ENCODE peak calls at places on chromosomes 12 and 14, in nine cellular contexts. K is adrenal gland; S is IMR-90; L is A549; B is CD4-positive, alpha-beta memory T cell; M is ovary; J is heart right ventricle; U is cardiac muscle cell; D is body of pancreas. I is an unnamed sample.
A peak's percentile ranks its signal among the peaks of the same experiment; 100 is the strongest.

GRCh38 chr12:65536876-65537661 is 258.6 kb downstream of the MSRB3 start:
- DNase-seq in S (peak; percentile 100), M (no peak), K (no peak), J (no peak), L (peak; percentile 57), B (no peak), U (peak; percentile 99), D (no peak), I (peak; percentile 91)

GRCh38 chr12:21677622-21678277 is 20.1 kb upstream of the LDHB start:
- DNase-seq in U (no peak), K (no peak), B (peak; percentile 45), L (no peak), S (peak; percentile 53), M (no peak), D (no peak), J (no peak), I (no peak)

GRCh38 chr12:129532707-129533499 is 370.9 kb downstream of the TMEM132D start:
- DNase-seq in D (no peak), B (no peak), K (no peak), S (no peak), J (no peak), U (no peak), L (no peak), M (no peak), I (no peak)

GRCh38 chr12:124295431-124296058 is 652 bp downstream of the RFLNA start:
- DNase-seq in D (no peak), J (no peak), B (no peak), L (no peak), U (no peak), M (no peak), K (no peak), S (no peak), I (no peak)

GRCh38 chr12:32455607-32456063 is 56.3 kb downstream of the FGD4 start:
- DNase-seq in D (no peak), S (peak; percentile 82), U (peak; percentile 86), J (no peak), L (peak; percentile 66), M (no peak), K (peak; percentile 40), B (peak; percentile 28), I (peak; percentile 80)

GRCh38 chr12:101027816-101028215 is 182.2 kb downstream of the SLC5A8 start:
- DNase-seq in K (no peak), J (no peak), U (no peak), L (no peak), D (no peak), S (no peak), B (no peak), M (no peak), I (peak; percentile 81)

GRCh38 chr14:95318870-95319311 is 817 bp downstream of the CLMN start:
- DNase-seq in K (no peak), M (no peak), S (no peak), L (no peak), U (no peak), J (no peak), D (no peak), B (peak; percentile 1), I (no peak)

GRCh38 chr12:110743571-110744093 is 941 bp upstream of the PPP1CC start:
- DNase-seq in S (no peak), D (peak; percentile 45), K (peak; percentile 44), U (peak; percentile 56), M (peak; percentile 45), L (no peak), B (no peak), J (peak; percentile 32), I (peak; percentile 38)

GRCh38 chr12:26499979-26500640 is 304.7 kb downstream of the SSPN start:
- DNase-seq in K (no peak), D (no peak), M (no peak), S (no peak), B (no peak), U (peak; percentile 25), J (no peak), L (no peak), I (no peak)

GRCh38 chr14:76080009-76080408 is 71.7 kb upstream of the GPATCH2L start:
- DNase-seq in J (peak; percentile 29), U (no peak), S (no peak), B (no peak), D (no peak), M (no peak), L (no peak), K (no peak), I (no peak)

GRCh38 chr14:57182760-57183503 is 85.8 kb downstream of the EXOC5 start:
- DNase-seq in B (no peak), J (no peak), S (peak; percentile 2), U (peak; percentile 17), L (no peak), K (no peak), D (peak; percentile 6), M (peak; percentile 36), I (peak; percentile 65)

DNA sequence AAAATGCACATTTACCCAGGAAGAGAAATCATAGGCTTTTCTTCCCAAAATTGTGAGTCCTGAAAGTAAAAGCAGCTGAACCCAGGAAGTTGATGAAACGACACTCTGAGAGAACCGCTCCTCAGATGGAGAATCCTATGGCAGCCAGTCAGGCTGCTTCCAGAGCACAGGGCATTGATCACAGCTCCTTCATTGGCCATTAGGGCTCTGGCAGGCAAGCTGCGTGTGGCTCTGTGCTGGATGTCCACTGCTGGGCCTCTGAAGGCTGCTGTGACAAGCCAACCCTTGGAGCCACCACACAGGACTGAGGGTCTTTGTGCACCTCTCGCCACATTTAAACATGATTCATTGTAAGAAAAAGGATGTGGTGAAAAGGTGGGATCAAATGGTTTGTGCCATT is 89.4 kb downstream of the EXOC5 start:
- DNase-seq in B (no peak), L (no peak), K (no peak), U (no peak), M (no peak), D (no peak), S (no peak), J (no peak), I (no peak)
- H3K27ac ChIP-seq in B (no peak overlapping the region), L (no peak overlapping the region), K (no peak overlapping the region), U (no peak overlapping the region), M (no peak overlapping the region), D (no peak overlapping the region), S (no peak overlapping the region), J (no peak overlapping the region), I (no peak overlapping the region)

GRCh38 chr12:479161-479560 is 19.4 kb downstream of the B4GALNT3 start:
- DNase-seq in J (no peak), L (no peak), K (no peak), M (no peak), S (no peak), B (no peak), U (no peak), D (no peak), I (no peak)

GRCh38 chr12:484096-484495 is 24.4 kb downstream of the B4GALNT3 start:
- DNase-seq in J (no peak), D (no peak), L (no peak), B (no peak), M (no peak), K (no peak), S (no peak), U (no peak), I (no peak)

GRCh38 chr12:481422-481821 is 21.7 kb downstream of the B4GALNT3 start:
- DNase-seq in J (peak; percentile 69), S (peak; percentile 11), K (no peak), M (peak; percentile 51), U (peak; percentile 37), B (no peak), D (peak; percentile 17), L (no peak), I (peak; percentile 97)

GRCh38 chr12:482061-482460 is 22.3 kb downstream of the B4GALNT3 start:
- DNase-seq in S (no peak), B (no peak), K (no peak), L (no peak), D (no peak), U (no peak), M (no peak), J (no peak), I (no peak)

DNA sequence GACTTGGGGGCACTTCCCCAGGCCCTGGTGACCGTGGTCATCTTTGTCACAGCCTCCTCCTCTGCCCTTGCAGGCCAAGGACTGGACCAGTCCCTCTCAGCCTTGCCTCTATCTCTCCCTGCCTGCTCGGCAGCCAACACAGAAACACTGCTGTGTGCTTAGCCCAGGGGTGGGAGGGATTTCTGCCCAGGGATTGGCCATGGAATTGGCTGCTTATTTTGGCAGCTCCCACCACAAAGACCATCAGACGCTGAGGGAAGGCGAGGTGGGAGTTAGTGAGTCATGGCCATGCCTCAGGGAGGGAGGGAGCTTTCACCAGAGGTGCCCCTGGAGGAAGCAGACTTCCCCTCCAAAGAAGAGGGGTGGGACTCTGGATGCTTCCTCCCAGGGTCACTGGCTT is 21.1 kb downstream of the B4GALNT3 start:
- DNase-seq in U (peak; percentile 49), K (no peak), L (no peak), S (peak; percentile 30), B (no peak), J (no peak), M (peak; percentile 63), D (no peak), I (peak; percentile 93)
- H3K27ac ChIP-seq in U (peak overlapping the region; percentile 91), K (no peak overlapping the region), L (no peak overlapping the region), S (no peak overlapping the region), B (no peak overlapping the region), J (peak overlapping the region; percentile 87), M (no peak overlapping the region), D (no peak overlapping the region), I (peak overlapping the region; percentile 99)

GRCh38 chr12:6965026-6965661 is 5.3 kb downstream of the PHB2 start:
- DNase-seq in J (peak; percentile 81), U (peak; percentile 93), S (peak; percentile 82), D (peak; percentile 92), K (peak; percentile 93), M (peak; percentile 90), L (peak; percentile 92), B (peak; percentile 85), I (peak; percentile 76)

GRCh38 chr12:6963741-6964446 is 6.6 kb downstream of the PHB2 start:
- DNase-seq in B (no peak), D (peak; percentile 69), K (peak; percentile 43), U (no peak), J (no peak), M (peak; percentile 50), L (no peak), S (no peak), I (no peak)

GRCh38 chr12:6963016-6963731 is 7.3 kb downstream of the PHB2 start:
- DNase-seq in J (no peak), K (peak; percentile 40), B (no peak), M (peak; percentile 37), U (no peak), S (no peak), L (no peak), D (peak; percentile 96), I (no peak)

GRCh38 chr12:6965714-6966113 is 4.8 kb downstream of the PHB2 start:
- DNase-seq in J (no peak), K (no peak), U (no peak), M (no peak), S (no peak), D (no peak), L (no peak), B (no peak), I (no peak)

GRCh38 chr12:6964605-6965025 is 5.8 kb downstream of the PHB2 start:
- DNase-seq in K (no peak), U (no peak), S (no peak), B (no peak), J (no peak), D (no peak), M (no peak), L (no peak), I (no peak)
- H3K27ac ChIP-seq in K (no peak overlapping the region), U (peak overlapping the region; percentile 69), S (peak overlapping the region; percentile 33), B (peak overlapping the region; percentile 53), J (peak overlapping the region; percentile 78), D (peak overlapping the region; percentile 99), M (peak overlapping the region; percentile 57), L (peak overlapping the region; percentile 99), I (no peak overlapping the region)

DNA sequence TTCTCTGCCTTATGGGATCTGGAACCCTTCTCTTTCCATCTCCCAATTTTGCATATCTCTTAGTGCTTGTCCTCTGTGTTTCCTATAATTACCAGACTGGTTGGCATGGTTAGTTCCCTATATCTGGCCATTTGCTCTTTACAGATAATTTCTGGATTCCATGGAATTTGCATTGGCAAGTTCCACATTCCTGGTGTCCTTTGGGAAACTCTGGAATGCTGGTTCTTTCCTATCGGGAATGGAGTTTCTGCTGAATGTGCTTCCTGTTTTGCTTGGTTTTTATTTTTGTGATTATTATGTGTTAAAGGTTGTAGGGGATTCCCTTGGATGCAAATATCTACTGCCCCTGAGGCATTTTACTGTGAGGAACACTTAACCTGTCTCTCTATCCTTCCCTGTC is 193.0 kb upstream of the BTG1 start:
- DNase-seq in D (no peak), S (no peak), B (no peak), L (no peak), K (no peak), U (peak; percentile 41), J (no peak), M (no peak), I (no peak)
- H3K27ac ChIP-seq in D (no peak overlapping the region), S (no peak overlapping the region), B (no peak overlapping the region), L (no peak overlapping the region), K (no peak overlapping the region), U (no peak overlapping the region), J (no peak overlapping the region), M (no peak overlapping the region), I (peak overlapping the region; percentile 13)